ENCODE peak calls at places on chromosomes 4 and X, in seven cellular contexts. A, H, Z, F, R, B and Y are unnamed samples.

GRCh38 chr4:17762705-17763104 is 18.7 kb downstream of the FAM184B start:
- DNase-seq in F (no peak), H (peak; percentile 19), Z (peak; percentile 25), A (no peak), R (no peak), B (no peak), Y (no peak)

GRCh38 chr4:80540785-80541469 is 205.4 kb downstream of the CFAP299 start:
- DNase-seq in B (peak; percentile 36), Z (no peak), A (no peak), R (no peak), F (no peak), H (no peak), Y (no peak)

GRCh38 chrX:16002185-16002584 is 121.2 kb upstream of the GRPR start:
- DNase-seq in H (no peak), A (no peak), R (no peak), Z (no peak), B (no peak), F (no peak), Y (no peak)

GRCh38 chr4:682490-683172 is 6.3 kb downstream of the SLC49A3 start:
- DNase-seq in A (no peak), H (no peak), B (no peak), Z (no peak), R (no peak), F (no peak), Y (no peak)

GRCh38 chr4:83082777-83083176 is 31.8 kb downstream of the PLAC8 start:
- DNase-seq in R (no peak), Z (no peak), B (no peak), A (no peak), H (no peak), F (no peak), Y (no peak)

GRCh38 chr4:20266215-20267082 is 14.7 kb downstream of the SLIT2 start:
- DNase-seq in Z (no peak), A (no peak), R (no peak), F (no peak), B (no peak), H (no peak), Y (no peak)

GRCh38 chrX:154495472-154495922 is 5.1 kb upstream of the SLC10A3 start:
- DNase-seq in F (no peak), R (no peak), Z (no peak), H (peak; percentile 30), A (no peak), B (no peak), Y (no peak)

GRCh38 chr4:25467843-25468242 is 90.8 kb downstream of the ANAPC4 start:
- DNase-seq in Z (no peak), F (no peak), B (no peak), R (no peak), H (no peak), A (no peak), Y (no peak)

GRCh38 chr4:95847908-95848468 is 8.1 kb downstream of the PDHA2 start:
- DNase-seq in A (no peak), R (no peak), Z (no peak), B (no peak), H (no peak), F (no peak), Y (no peak)

GRCh38 chr4:182147391-182147790 is 95.8 kb upstream of the TENM3 start:
- DNase-seq in H (no peak), R (no peak), A (no peak), F (no peak), Z (no peak), B (no peak), Y (no peak)

GRCh38 chr4:75289843-75290616 is 224.2 kb downstream of the RCHY1 start:
- DNase-seq in A (peak; percentile 47), R (peak; percentile 52), H (no peak), Z (peak; percentile 20), B (peak; percentile 23), F (no peak), Y (no peak)

GRCh38 chrX:37684918-37685317 is 673 bp upstream of the XK start:
- DNase-seq in F (no peak), B (no peak), H (no peak), R (no peak), A (no peak), Z (no peak), Y (no peak)

GRCh38 chr4:4861592-4862551 is 2.4 kb downstream of the MSX1 start:
- DNase-seq in H (no peak), F (no peak), Z (no peak), R (no peak), B (no peak), A (no peak), Y (no peak)

GRCh38 chr4:4860803-4861591 is 1.5 kb downstream of the MSX1 start:
- DNase-seq in Z (peak; percentile 29), R (peak; percentile 68), H (no peak), B (no peak), A (no peak), F (peak; percentile 62), Y (no peak)

GRCh38 chr4:4859010-4859798 is at the start of gene MSX1:
- DNase-seq in H (peak; percentile 97), A (peak; percentile 60), B (no peak), R (peak; percentile 92), Z (peak; percentile 81), F (peak; percentile 91), Y (no peak)

GRCh38 chr4:4859799-4860380 is 425 bp downstream of the MSX1 start:
- DNase-seq in A (no peak), B (no peak), R (no peak), Z (no peak), F (peak; percentile 71), H (no peak), Y (no peak)

GRCh38 chr4:4860381-4860802 is 927 bp downstream of the MSX1 start:
- DNase-seq in B (no peak), R (peak; percentile 58), F (no peak), A (no peak), H (peak; percentile 57), Z (peak; percentile 24), Y (no peak)
- H3K27me3 ChIP-seq in B (peaks cover 23% of the 10 kb centered on the region), R (peaks cover 98% of the 10 kb centered on the region), F (peaks cover 77% of the 10 kb centered on the region), A (no peaks in the 10 kb centered on the region), H (peaks cover 16% of the 10 kb centered on the region), Z (no peaks in the 10 kb centered on the region), Y (no peaks in the 10 kb centered on the region)

GRCh38 chr4:139314047-139314800 is 11.9 kb upstream of the NDUFC1 start:
- DNase-seq in H (no peak), B (no peak), A (no peak), Z (no peak), F (no peak), R (no peak), Y (no peak)

GRCh38 chr4:139316733-139317132 is 14.5 kb upstream of the NDUFC1 start:
- DNase-seq in A (no peak), R (no peak), Z (no peak), B (no peak), F (no peak), H (no peak), Y (no peak)

GRCh38 chr4:139315221-139315675 is 13.0 kb upstream of the NDUFC1 start:
- DNase-seq in Z (no peak), A (no peak), H (no peak), B (peak; percentile 45), R (no peak), F (no peak), Y (no peak)

GRCh38 chr4:139319571-139319970 is 17.3 kb upstream of the NDUFC1 start:
- DNase-seq in F (no peak), B (no peak), A (no peak), H (no peak), Z (no peak), R (no peak), Y (no peak)

GRCh38 chr4:139317635-139318034 is 15.4 kb upstream of the NDUFC1 start:
- DNase-seq in A (no peak), Z (no peak), F (no peak), R (no peak), H (no peak), B (no peak), Y (no peak)
- H3K4me1 ChIP-seq in A (no peaks in the 10 kb centered on the region), Z (peaks cover 16% of the 10 kb centered on the region), F (no peaks in the 10 kb centered on the region), R (peaks cover 10% of the 10 kb centered on the region), H (peaks cover 12% of the 10 kb centered on the region), B (peaks cover 18% of the 10 kb centered on the region), Y (no peaks in the 10 kb centered on the region)

GRCh38 chr4:169348541-169348940 is 77.8 kb upstream of the SH3RF1 start:
- DNase-seq in F (no peak), Z (no peak), B (no peak), R (no peak), A (no peak), H (no peak), Y (no peak)

GRCh38 chr4:169342906-169343560 is 72.3 kb upstream of the SH3RF1 start:
- DNase-seq in F (no peak), R (no peak), H (no peak), Z (no peak), A (no peak), B (no peak), Y (no peak)

GRCh38 chr4:169342159-169342865 is 71.6 kb upstream of the SH3RF1 start:
- DNase-seq in F (no peak), B (no peak), Z (no peak), R (no peak), A (no peak), H (no peak), Y (no peak)

GRCh38 chr4:169346840-169347239 is 76.1 kb upstream of the SH3RF1 start:
- DNase-seq in R (no peak), H (no peak), A (no peak), F (no peak), B (no peak), Z (no peak), Y (no peak)

DNA sequence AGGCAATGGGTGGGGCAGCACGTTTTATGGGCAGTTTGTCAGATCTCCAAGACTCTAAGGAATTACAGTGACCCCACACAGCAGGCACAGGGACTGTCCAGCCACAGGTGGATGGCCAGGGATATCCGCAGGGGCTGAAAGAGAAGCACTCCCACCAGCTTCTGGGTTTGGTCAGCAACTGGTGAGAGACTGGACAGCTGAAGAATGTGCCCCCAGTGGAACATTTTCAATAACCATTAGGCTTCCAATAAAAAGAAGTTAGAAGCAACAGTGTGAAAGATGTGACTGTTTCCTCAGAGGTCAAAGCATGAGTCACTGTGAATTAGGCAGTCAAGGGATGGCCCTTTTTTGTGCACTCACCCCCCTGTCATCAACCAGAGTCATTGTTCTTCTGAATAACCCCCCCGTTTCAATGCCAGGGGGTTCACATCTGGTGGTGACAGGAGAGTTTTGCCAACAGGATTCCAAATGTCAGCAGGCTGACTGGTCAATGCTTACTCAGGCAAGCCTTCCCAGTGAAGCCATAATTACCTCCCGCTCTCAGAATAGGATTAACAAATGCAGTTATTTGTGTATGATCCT is 74.5 kb upstream of the SH3RF1 start:
- DNase-seq in A (peak; percentile 40), H (no peak), F (peak; percentile 10), B (no peak), R (no peak), Z (no peak), Y (peak; percentile 68)
- TF ChIP-seq SIN3A in A (peak; percentile 60), H (no peak), F (peak; percentile 33), B (no peak), R (no peak), Z (no peak), Y (no peak)

DNA sequence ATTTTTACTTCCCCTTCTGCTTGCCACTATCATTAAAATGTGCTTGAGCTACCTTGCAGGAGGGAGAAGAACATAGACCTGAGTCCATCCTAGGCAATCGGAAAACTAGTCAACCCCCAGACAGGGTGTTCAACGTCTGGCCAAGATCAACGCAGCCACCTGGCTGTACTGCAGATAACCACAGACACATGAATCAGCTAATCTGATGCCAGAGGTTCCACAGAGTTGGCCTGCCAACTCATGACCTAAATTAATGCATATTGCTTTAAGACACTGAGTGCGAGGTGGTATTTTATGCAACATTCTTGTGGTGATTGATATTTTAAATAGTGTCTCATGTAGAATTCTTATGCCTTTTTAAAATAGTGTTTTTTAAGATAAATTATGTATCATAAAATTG is 1283.8 kb upstream of the PABPC4L start:
- DNase-seq in A (no peak), R (no peak), B (no peak), F (no peak), H (no peak), Z (no peak), Y (no peak)
- H3K27me3 ChIP-seq in A (no peaks in the 10 kb centered on the region), R (no peaks in the 10 kb centered on the region), B (no peaks in the 10 kb centered on the region), F (no peaks in the 10 kb centered on the region), H (no peaks in the 10 kb centered on the region), Z (no peaks in the 10 kb centered on the region), Y (no peaks in the 10 kb centered on the region)